ENCODE peak calls at places on chromosomes 11 and 22, in six cellular contexts. Q is SJSA1, M is astrocyte of the spinal cord, D is aorta, S is epithelial cell of esophagus, H is lower lobe of right lung. B is an unnamed sample.

GRCh38 chr22:36329217-36330078 is 58.3 kb downstream of the MYH9 start:
- DNase-seq in D (peak), Q (peak), S (peak), H (peak), M (peak), B (peak)

GRCh38 chr11:86735462-86736302 is 63.3 kb upstream of the ME3 start:
- DNase-seq in S (no peak), D (no peak), H (no peak), Q (peak), M (peak), B (no peak)

GRCh38 chr22:30720263-30720837 is 25.7 kb downstream of the OSBP2 start:
- DNase-seq in D (no peak), M (no peak), Q (no peak), H (no peak), S (no peak), B (no peak)

GRCh38 chr22:39496131-39496838 is 5.8 kb upstream of the MIEF1 start:
- DNase-seq in Q (peak), S (peak), D (peak), H (peak), M (peak), B (no peak)

GRCh38 chr11:121670792-121671275 is 218.1 kb upstream of the SORL1-AS1 start:
- DNase-seq in D (no peak), H (no peak), M (peak), S (no peak), Q (no peak), B (no peak)

GRCh38 chr11:70071996-70072395 is 6.1 kb upstream of the ANO1 start:
- DNase-seq in Q (no peak), M (no peak), H (no peak), S (no peak), D (no peak), B (no peak)

GRCh38 chr11:12680246-12680939 is 6.2 kb downstream of the TEAD1 start:
- DNase-seq in Q (peak), D (peak), H (peak), S (peak), M (peak), B (no peak)

GRCh38 chr11:57458410-57459111 is 1.8 kb upstream of the RTN4RL2 start:
- DNase-seq in D (peak), S (no peak), M (no peak), Q (peak), H (peak), B (no peak)

GRCh38 chr22:35480143-35480542 is 60.5 kb upstream of the RASD2 start:
- DNase-seq in M (peak), H (no peak), S (no peak), Q (no peak), D (no peak), B (no peak)

GRCh38 chr11:13928566-13929251 is 33.8 kb upstream of the SPON1 start:
- DNase-seq in Q (no peak), D (no peak), S (peak), M (peak), H (no peak), B (no peak)

GRCh38 chr11:27281740-27282139 is 81.3 kb downstream of the CCDC34 start:
- DNase-seq in Q (no peak), D (no peak), S (no peak), H (no peak), M (no peak), B (no peak)

GRCh38 chr11:58165504-58166106 is 23.3 kb upstream of the OR9Q2 start:
- DNase-seq in D (no peak), H (no peak), S (no peak), Q (no peak), M (no peak), B (peak)

GRCh38 chr22:43425976-43426785 is 14.4 kb downstream of the MPPED1 start:
- DNase-seq in Q (no peak), M (no peak), H (peak), D (no peak), S (no peak), B (no peak)

GRCh38 chr22:43423046-43423445 is 11.2 kb downstream of the MPPED1 start:
- DNase-seq in M (no peak), H (peak), D (peak), Q (no peak), S (no peak), B (no peak)

GRCh38 chr22:43421914-43422615 is 10.3 kb downstream of the MPPED1 start:
- DNase-seq in S (no peak), D (peak), M (no peak), H (peak), Q (no peak), B (no peak)

GRCh38 chr22:43424865-43425630 is 13.2 kb downstream of the MPPED1 start:
- DNase-seq in D (no peak), M (no peak), S (no peak), H (peak), Q (no peak), B (no peak)

GRCh38 chr22:43424201-43424600 is 12.4 kb downstream of the MPPED1 start:
- DNase-seq in Q (no peak), S (no peak), D (no peak), H (peak), M (no peak), B (no peak)
- H3K4me3 ChIP-seq in Q (no peak), S (no peak), D (no peak), H (no peak), M (no peak), B (no peak)

GRCh38 chr11:118615996-118616395 is 8.6 kb downstream of the PHLDB1 start:
- DNase-seq in D (peak), M (no peak), S (no peak), H (peak), Q (no peak), B (no peak)
- H3K4me3 ChIP-seq in D (no peak), M (no peak), S (no peak), H (no peak), Q (no peak), B (no peak)

GRCh38 chr22:23069502-23070357 is 589 bp upstream of the GNAZ start:
- DNase-seq in D (peak), Q (peak), M (peak), H (peak), S (peak), B (peak)

GRCh38 chr22:23070418-23071162 is at the start of gene GNAZ:
- DNase-seq in H (peak), S (no peak), D (peak), M (no peak), Q (peak), B (no peak)

GRCh38 chr22:23068096-23068831 is 2.1 kb upstream of the GNAZ start:
- DNase-seq in D (peak), H (peak), Q (no peak), M (no peak), S (no peak), B (no peak)

GRCh38 chr22:23067691-23068090 is 2.6 kb upstream of the GNAZ start:
- DNase-seq in H (peak), Q (peak), S (no peak), M (no peak), D (peak), B (no peak)

GRCh38 chr22:23068832-23069385 is 1.4 kb upstream of the GNAZ start:
- DNase-seq in H (peak), S (no peak), Q (no peak), M (no peak), D (peak), B (no peak)
- H3K4me3 ChIP-seq in H (no peak), S (no peak), Q (no peak), M (no peak), D (no peak), B (no peak)

GRCh38 chr11:130428271-130428670 is at the start of gene ADAMTS8:
- DNase-seq in H (no peak), Q (no peak), M (no peak), S (no peak), D (no peak), B (no peak)
- H3K4me3 ChIP-seq in H (peak), Q (peak), M (no peak), S (no peak), D (peak), B (no peak)

GRCh38 chr11:72061739-72062396 is 18.5 kb downstream of the NUMA1 start:
- DNase-seq in D (no peak), M (no peak), S (no peak), H (no peak), Q (no peak), B (no peak)

GRCh38 chr11:72058416-72059034 is 21.8 kb downstream of the NUMA1 start:
- DNase-seq in M (peak), Q (no peak), D (no peak), S (peak), H (no peak), B (no peak)
- H3K4me3 ChIP-seq in M (no peak), Q (no peak), D (no peak), S (no peak), H (no peak), B (no peak)

DNA sequence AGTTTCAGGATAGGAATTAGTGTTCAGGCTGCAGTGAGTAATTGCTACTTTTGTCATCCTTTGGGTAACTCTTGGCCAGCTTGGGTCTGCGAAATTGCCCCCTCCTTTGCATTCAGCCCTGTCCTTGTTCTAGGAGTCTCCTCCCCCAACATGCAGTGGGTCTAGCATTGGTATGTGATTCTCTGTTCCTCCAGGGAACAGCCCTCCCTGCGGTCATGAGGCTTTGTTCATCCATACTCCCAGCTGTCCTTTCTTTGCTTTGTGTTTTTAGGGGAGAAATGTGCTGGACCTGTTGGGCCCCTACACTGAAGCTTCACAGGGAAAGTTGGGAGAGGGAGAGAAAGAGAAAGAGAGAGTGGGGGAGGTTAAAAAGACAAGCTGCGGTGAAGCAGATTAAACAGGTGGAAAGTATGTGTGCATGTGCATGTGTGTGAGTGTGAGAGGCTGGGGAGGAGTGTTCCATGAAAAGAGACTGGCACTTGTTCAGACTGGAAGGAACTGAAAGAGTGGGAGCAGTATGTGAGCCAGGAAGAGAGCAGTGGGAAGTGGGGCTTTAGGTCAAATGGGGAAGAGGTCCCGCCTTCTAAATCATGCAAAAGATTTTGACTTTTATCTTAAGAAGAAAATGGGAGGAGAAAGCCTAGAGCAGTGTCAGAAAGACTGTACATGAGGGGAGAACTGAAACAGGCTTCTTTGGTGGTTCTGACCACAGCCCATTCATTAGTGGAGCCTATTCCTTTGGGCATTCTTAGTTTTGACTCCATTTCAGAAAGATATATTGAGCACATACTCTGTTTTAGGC is 17.9 kb upstream of the SESN3 start:
- DNase-seq in Q (no peak), M (no peak), H (no peak), S (no peak), D (no peak), B (no peak)
- H3K4me3 ChIP-seq in Q (no peak), M (no peak), H (no peak), S (no peak), D (no peak), B (no peak)

GRCh38 chr11:107927559-107927958 is 689 bp upstream of the RAB39A start:
- DNase-seq in M (no peak), H (no peak), Q (no peak), D (no peak), S (no peak), B (no peak)

GRCh38 chr11:107928767-107929507 is 689 bp downstream of the RAB39A start:
- DNase-seq in M (no peak), H (no peak), D (peak), S (no peak), Q (no peak), B (no peak)

GRCh38 chr11:107928046-107928766 is at the start of gene RAB39A:
- DNase-seq in H (peak), M (peak), S (peak), Q (peak), D (peak), B (peak)

GRCh38 chr11:107931206-107931605 is 3.0 kb downstream of the RAB39A start:
- DNase-seq in M (no peak), S (peak), H (no peak), Q (no peak), D (no peak), B (peak)

DNA sequence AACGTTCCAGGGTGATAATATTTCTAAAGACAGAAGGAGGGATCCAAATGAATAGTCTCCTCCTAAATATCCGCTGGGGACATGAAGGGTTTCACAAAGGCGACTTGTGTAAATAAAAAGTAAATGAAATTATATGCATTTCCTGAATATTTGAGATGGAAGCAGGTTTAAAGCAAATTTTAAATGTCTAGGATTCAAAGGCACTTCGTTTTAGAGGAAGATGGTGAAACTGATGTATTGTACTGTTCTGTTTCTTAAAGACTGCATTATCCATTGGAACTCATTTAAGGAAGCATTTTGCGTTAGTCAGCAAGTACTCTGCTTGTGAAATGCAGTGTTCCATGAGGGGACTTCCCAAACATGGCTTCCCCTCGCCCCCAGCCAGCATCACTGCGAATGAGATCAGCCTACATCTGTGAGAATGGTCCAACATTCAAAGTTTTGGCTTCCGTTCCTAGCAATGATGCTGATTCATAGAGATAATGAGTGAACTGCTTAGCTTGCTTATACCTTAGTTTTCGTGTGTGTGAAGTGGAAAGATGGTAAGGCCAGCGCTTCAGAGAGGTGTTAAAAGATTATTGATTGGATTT is 1.5 kb downstream of the RAB39A start:
- DNase-seq in M (no peak), Q (no peak), S (no peak), D (no peak), H (no peak), B (no peak)
- H3K4me3 ChIP-seq in M (no peak), Q (no peak), S (no peak), D (no peak), H (peak), B (no peak)